ENCODE peak calls at places on chromosome 17, in four cellular contexts. One of them, this sample, is unnamed.

GRCh38 chr17:63134867-63135266 is 168.8 kb downstream of the TANC2 start:
- DNase-seq in HepG2: no peak
- DNase-seq in HCT116: no peak
- DNase-seq in H1: no peak
- DNase-seq in this sample: no peak

GRCh38 chr17:73947281-73947975 is 256.1 kb upstream of the RPL38 start:
- DNase-seq in HepG2: no peak
- DNase-seq in H1: no peak
- DNase-seq in HCT116: no peak
- DNase-seq in this sample: no peak

GRCh38 chr17:45296003-45296832 is 20.6 kb downstream of the MAP3K14 start:
- DNase-seq in HCT116: no peak
- DNase-seq in H1: no peak
- DNase-seq in HepG2: no peak
- DNase-seq in this sample: no peak

GRCh38 chr17:7361906-7362305 is 7.0 kb downstream of the TMEM95 start:
- DNase-seq in HCT116: no peak
- DNase-seq in HepG2: no peak
- DNase-seq in H1: no peak
- DNase-seq in this sample: no peak

GRCh38 chr17:4892499-4893221 is 6.7 kb upstream of the C17orf107 start:
- DNase-seq in HCT116: no peak
- DNase-seq in H1: no peak
- DNase-seq in HepG2: no peak
- DNase-seq in this sample: no peak

GRCh38 chr17:41734139-41734948 is at the start of gene HAP1:
- DNase-seq in HepG2: no peak
- DNase-seq in H1: peak
- DNase-seq in HCT116: no peak
- DNase-seq in this sample: no peak

GRCh38 chr17:163514-164103 is 17.8 kb downstream of the DOC2B start:
- DNase-seq in H1: peak
- DNase-seq in HCT116: no peak
- DNase-seq in HepG2: peak
- DNase-seq in this sample: peak

GRCh38 chr17:7330099-7331015 is 1.2 kb upstream of the NEURL4 start:
- DNase-seq in H1: peak
- DNase-seq in HCT116: peak
- DNase-seq in HepG2: peak
- DNase-seq in this sample: peak

GRCh38 chr17:75625813-75626486 is 7.3 kb upstream of the SMIM5 start:
- DNase-seq in HCT116: no peak
- DNase-seq in H1: peak
- DNase-seq in HepG2: peak
- DNase-seq in this sample: peak

GRCh38 chr17:36608794-36609497 is 7.6 kb downstream of the MRM1 start:
- DNase-seq in HepG2: no peak
- DNase-seq in H1: peak
- DNase-seq in HCT116: peak
- DNase-seq in this sample: peak

GRCh38 chr17:79451167-79451566 is 159.7 kb downstream of the RBFOX3 start:
- DNase-seq in HepG2: no peak
- DNase-seq in HCT116: no peak
- DNase-seq in H1: no peak
- DNase-seq in this sample: no peak

GRCh38 chr17:4599505-4600281 is 15.4 kb downstream of the SMTNL2 start:
- DNase-seq in HCT116: no peak
- DNase-seq in H1: peak
- DNase-seq in HepG2: peak
- DNase-seq in this sample: peak

GRCh38 chr17:74426551-74427047 is 5.3 kb upstream of the GPRC5C start:
- DNase-seq in H1: no peak
- DNase-seq in HepG2: no peak
- DNase-seq in HCT116: no peak
- DNase-seq in this sample: peak

GRCh38 chr17:12624221-12624620 is 41.5 kb upstream of the MYOCD start:
- DNase-seq in HepG2: no peak
- DNase-seq in H1: no peak
- DNase-seq in HCT116: no peak
- DNase-seq in this sample: no peak

GRCh38 chr17:51803161-51803560 is 355.4 kb downstream of the CA10 start:
- DNase-seq in H1: no peak
- DNase-seq in HCT116: no peak
- DNase-seq in HepG2: no peak
- DNase-seq in this sample: no peak

GRCh38 chr17:81944858-81945257 is 2.2 kb downstream of the MYADML2 start:
- DNase-seq in HCT116: no peak
- DNase-seq in H1: no peak
- DNase-seq in HepG2: no peak
- DNase-seq in this sample: no peak

GRCh38 chr17:34584805-34585416 is 5.5 kb downstream of the TMEM132E start:
- DNase-seq in H1: no peak
- DNase-seq in HCT116: no peak
- DNase-seq in HepG2: no peak
- DNase-seq in this sample: peak
- TF ChIP-seq FOSL1 in H1: no peak
- TF ChIP-seq FOSL1 in HCT116: no peak
- TF ChIP-seq FOSL1 in HepG2: no peak
- TF ChIP-seq FOSL1 in this sample: no peak

GRCh38 chr17:21177854-21178600 is 35.9 kb downstream of the TMEM11 start:
- DNase-seq in H1: no peak
- DNase-seq in HCT116: no peak
- DNase-seq in HepG2: no peak
- DNase-seq in this sample: no peak
- TF ChIP-seq FOSL1 in H1: no peak
- TF ChIP-seq FOSL1 in HCT116: no peak
- TF ChIP-seq FOSL1 in HepG2: no peak
- TF ChIP-seq FOSL1 in this sample: no peak

GRCh38 chr17:48655913-48656312 is 29.8 kb upstream of the HOXB9 start:
- DNase-seq in HepG2: no peak
- DNase-seq in HCT116: no peak
- DNase-seq in H1: no peak
- DNase-seq in this sample: no peak
- TF ChIP-seq FOSL1 in HepG2: no peak
- TF ChIP-seq FOSL1 in HCT116: no peak
- TF ChIP-seq FOSL1 in H1: no peak
- TF ChIP-seq FOSL1 in this sample: no peak

GRCh38 chr17:83100853-83101391 is 21.5 kb downstream of the METRNL start:
- DNase-seq in H1: no peak
- DNase-seq in HCT116: no peak
- DNase-seq in HepG2: no peak
- DNase-seq in this sample: no peak

GRCh38 chr17:83103200-83103937 is 24.0 kb downstream of the METRNL start:
- DNase-seq in HCT116: peak
- DNase-seq in HepG2: no peak
- DNase-seq in H1: no peak
- DNase-seq in this sample: peak

GRCh38 chr17:83103938-83104311 is 24.5 kb downstream of the METRNL start:
- DNase-seq in H1: no peak
- DNase-seq in HCT116: no peak
- DNase-seq in HepG2: no peak
- DNase-seq in this sample: no peak

GRCh38 chr17:83100220-83100852 is 20.9 kb downstream of the METRNL start:
- DNase-seq in HepG2: no peak
- DNase-seq in H1: no peak
- DNase-seq in HCT116: no peak
- DNase-seq in this sample: no peak

GRCh38 chr17:83101805-83102480 is 22.5 kb downstream of the METRNL start:
- DNase-seq in HCT116: no peak
- DNase-seq in HepG2: no peak
- DNase-seq in H1: no peak
- DNase-seq in this sample: no peak
- TF ChIP-seq FOSL1 in HCT116: no peak
- TF ChIP-seq FOSL1 in HepG2: no peak
- TF ChIP-seq FOSL1 in H1: no peak
- TF ChIP-seq FOSL1 in this sample: no peak

GRCh38 chr17:1787301-1787902 is 25.5 kb downstream of the SERPINF1 start:
- DNase-seq in HCT116: peak
- DNase-seq in HepG2: peak
- DNase-seq in H1: no peak
- DNase-seq in this sample: peak
- TF ChIP-seq FOSL1 in HCT116: peak
- TF ChIP-seq FOSL1 in HepG2: no peak
- TF ChIP-seq FOSL1 in H1: no peak
- TF ChIP-seq FOSL1 in this sample: peak

This sample was measured in K562.